ENCODE peak calls at places on chromosomes 12 and 14, in eight cellular contexts. One of them, this sample, is unnamed.

GRCh38 chr12:94174576-94174975 is 26.2 kb downstream of the PLXNC1 start:
- DNase-seq in prostate gland: no peak
- DNase-seq in K562: no peak
- DNase-seq in transverse colon: peak
- DNase-seq in upper lobe of left lung: peak
- DNase-seq in suprapubic skin: no peak
- DNase-seq in GM12891: no peak
- DNase-seq in HCT116: no peak
- DNase-seq in this sample: no peak

GRCh38 chr14:67738740-67739504 is 37.2 kb downstream of the RDH12 start:
- DNase-seq in prostate gland: no peak
- DNase-seq in GM12891: no peak
- DNase-seq in K562: peak
- DNase-seq in transverse colon: peak
- DNase-seq in upper lobe of left lung: peak
- DNase-seq in HCT116: peak
- DNase-seq in suprapubic skin: peak
- DNase-seq in this sample: no peak

GRCh38 chr12:52820521-52820920 is 6.6 kb upstream of the KRT4 start:
- DNase-seq in prostate gland: no peak
- DNase-seq in transverse colon: no peak
- DNase-seq in GM12891: no peak
- DNase-seq in K562: no peak
- DNase-seq in suprapubic skin: no peak
- DNase-seq in HCT116: no peak
- DNase-seq in upper lobe of left lung: no peak
- DNase-seq in this sample: no peak

GRCh38 chr12:46473634-46474201 is 101.1 kb upstream of the SLC38A2 start:
- DNase-seq in prostate gland: peak
- DNase-seq in K562: no peak
- DNase-seq in upper lobe of left lung: peak
- DNase-seq in transverse colon: peak
- DNase-seq in suprapubic skin: no peak
- DNase-seq in GM12891: no peak
- DNase-seq in HCT116: peak
- DNase-seq in this sample: no peak

GRCh38 chr12:123085730-123086487 is 65.0 kb downstream of the PITPNM2 start:
- DNase-seq in suprapubic skin: no peak
- DNase-seq in HCT116: peak
- DNase-seq in upper lobe of left lung: peak
- DNase-seq in transverse colon: peak
- DNase-seq in K562: no peak
- DNase-seq in prostate gland: no peak
- DNase-seq in GM12891: no peak
- DNase-seq in this sample: no peak

GRCh38 chr14:104780513-104781030 is 15.0 kb downstream of the AKT1 start:
- DNase-seq in prostate gland: no peak
- DNase-seq in K562: no peak
- DNase-seq in HCT116: no peak
- DNase-seq in suprapubic skin: no peak
- DNase-seq in GM12891: no peak
- DNase-seq in transverse colon: no peak
- DNase-seq in upper lobe of left lung: no peak
- DNase-seq in this sample: no peak

GRCh38 chr14:105527381-105528196 is 1.2 kb downstream of the TMEM121 start:
- DNase-seq in HCT116: no peak
- DNase-seq in upper lobe of left lung: no peak
- DNase-seq in K562: no peak
- DNase-seq in transverse colon: no peak
- DNase-seq in prostate gland: no peak
- DNase-seq in suprapubic skin: no peak
- DNase-seq in GM12891: peak
- DNase-seq in this sample: no peak

GRCh38 chr12:78457951-78458350 is 406.6 kb upstream of the SYT1 start:
- DNase-seq in GM12891: peak
- DNase-seq in upper lobe of left lung: no peak
- DNase-seq in suprapubic skin: no peak
- DNase-seq in K562: no peak
- DNase-seq in prostate gland: no peak
- DNase-seq in transverse colon: no peak
- DNase-seq in HCT116: no peak
- DNase-seq in this sample: no peak

GRCh38 chr14:34052658-34053014 is 101.8 kb upstream of the EGLN3 start:
- DNase-seq in GM12891: no peak
- DNase-seq in upper lobe of left lung: no peak
- DNase-seq in prostate gland: no peak
- DNase-seq in HCT116: peak
- DNase-seq in suprapubic skin: no peak
- DNase-seq in transverse colon: no peak
- DNase-seq in K562: no peak
- DNase-seq in this sample: no peak

GRCh38 chr12:106003297-106003696 is 135.5 kb downstream of the NUAK1 start:
- DNase-seq in upper lobe of left lung: no peak
- DNase-seq in suprapubic skin: no peak
- DNase-seq in prostate gland: no peak
- DNase-seq in GM12891: no peak
- DNase-seq in HCT116: no peak
- DNase-seq in transverse colon: no peak
- DNase-seq in K562: no peak
- DNase-seq in this sample: no peak
- TF ChIP-seq POLR2A in upper lobe of left lung: no peak
- TF ChIP-seq POLR2A in suprapubic skin: no peak
- TF ChIP-seq POLR2A in prostate gland: no peak
- TF ChIP-seq POLR2A in GM12891: no peak
- TF ChIP-seq POLR2A in HCT116: no peak
- TF ChIP-seq POLR2A in transverse colon: no peak
- TF ChIP-seq POLR2A in K562: no peak
- TF ChIP-seq POLR2A in this sample: no peak

GRCh38 chr12:43009307-43009706 is 419.8 kb upstream of the PRICKLE1 start:
- DNase-seq in suprapubic skin: no peak
- DNase-seq in upper lobe of left lung: no peak
- DNase-seq in prostate gland: no peak
- DNase-seq in GM12891: no peak
- DNase-seq in HCT116: no peak
- DNase-seq in K562: no peak
- DNase-seq in transverse colon: no peak
- DNase-seq in this sample: no peak
- TF ChIP-seq POLR2AphosphoS5 in suprapubic skin: no peak
- TF ChIP-seq POLR2AphosphoS5 in upper lobe of left lung: no peak
- TF ChIP-seq POLR2AphosphoS5 in prostate gland: no peak
- TF ChIP-seq POLR2AphosphoS5 in GM12891: no peak
- TF ChIP-seq POLR2AphosphoS5 in HCT116: no peak
- TF ChIP-seq POLR2AphosphoS5 in K562: no peak
- TF ChIP-seq POLR2AphosphoS5 in transverse colon: no peak
- TF ChIP-seq POLR2AphosphoS5 in this sample: no peak

GRCh38 chr12:29167410-29167809 is 18.3 kb downstream of the FAR2 start:
- DNase-seq in suprapubic skin: no peak
- DNase-seq in K562: no peak
- DNase-seq in GM12891: no peak
- DNase-seq in HCT116: no peak
- DNase-seq in upper lobe of left lung: no peak
- DNase-seq in transverse colon: no peak
- DNase-seq in prostate gland: no peak
- DNase-seq in this sample: no peak
- TF ChIP-seq POLR2A in suprapubic skin: no peak
- TF ChIP-seq POLR2A in K562: no peak
- TF ChIP-seq POLR2A in GM12891: no peak
- TF ChIP-seq POLR2A in HCT116: no peak
- TF ChIP-seq POLR2A in upper lobe of left lung: no peak
- TF ChIP-seq POLR2A in transverse colon: no peak
- TF ChIP-seq POLR2A in prostate gland: no peak
- TF ChIP-seq POLR2A in this sample: no peak

DNA sequence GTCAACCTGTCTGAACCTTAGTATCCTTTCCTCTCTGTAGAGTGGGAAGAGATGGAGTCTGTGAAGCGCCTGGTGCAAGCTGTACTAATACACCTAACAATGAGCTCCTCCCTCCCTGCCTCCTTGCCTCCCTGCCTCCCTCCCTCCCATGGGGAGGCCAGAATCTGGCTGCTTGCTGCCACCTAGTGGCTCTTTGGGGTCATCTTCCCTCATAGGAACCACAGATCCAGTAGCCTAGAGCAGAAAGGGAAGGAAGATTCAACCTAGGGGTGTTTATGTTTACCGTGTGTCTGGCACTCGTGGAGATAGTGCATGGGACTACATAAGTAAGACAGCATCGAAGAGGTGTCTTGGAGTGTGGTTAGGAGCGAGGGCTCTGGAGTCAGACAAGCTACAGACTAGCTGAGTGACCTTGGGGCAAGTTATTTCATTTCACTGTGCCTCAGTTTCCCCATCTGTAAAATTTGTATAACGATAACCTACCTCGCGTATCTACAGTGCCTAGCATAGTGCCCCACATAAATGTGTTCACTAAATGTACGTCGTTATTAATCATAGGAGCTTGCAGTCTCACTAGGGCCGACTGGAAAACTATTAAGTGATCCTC is 35.5 kb upstream of the TSPAN9 start:
- DNase-seq in transverse colon: peak
- DNase-seq in HCT116: peak
- DNase-seq in GM12891: peak
- DNase-seq in prostate gland: peak
- DNase-seq in upper lobe of left lung: peak
- DNase-seq in K562: peak
- DNase-seq in suprapubic skin: no peak
- DNase-seq in this sample: peak
- TF ChIP-seq POLR2AphosphoS5 in transverse colon: no peak
- TF ChIP-seq POLR2AphosphoS5 in HCT116: no peak
- TF ChIP-seq POLR2AphosphoS5 in GM12891: no peak
- TF ChIP-seq POLR2AphosphoS5 in prostate gland: no peak
- TF ChIP-seq POLR2AphosphoS5 in upper lobe of left lung: no peak
- TF ChIP-seq POLR2AphosphoS5 in K562: no peak
- TF ChIP-seq POLR2AphosphoS5 in suprapubic skin: no peak
- TF ChIP-seq POLR2AphosphoS5 in this sample: no peak

GRCh38 chr12:12506541-12506940 is 56.1 kb downstream of the DUSP16 start:
- DNase-seq in K562: no peak
- DNase-seq in HCT116: no peak
- DNase-seq in GM12891: no peak
- DNase-seq in upper lobe of left lung: no peak
- DNase-seq in transverse colon: no peak
- DNase-seq in suprapubic skin: no peak
- DNase-seq in prostate gland: no peak
- DNase-seq in this sample: no peak

GRCh38 chr12:12503384-12504078 is 59.1 kb downstream of the DUSP16 start:
- DNase-seq in prostate gland: no peak
- DNase-seq in HCT116: no peak
- DNase-seq in suprapubic skin: no peak
- DNase-seq in upper lobe of left lung: no peak
- DNase-seq in GM12891: no peak
- DNase-seq in K562: no peak
- DNase-seq in transverse colon: no peak
- DNase-seq in this sample: no peak

GRCh38 chr12:12507121-12507520 is 55.5 kb downstream of the DUSP16 start:
- DNase-seq in K562: no peak
- DNase-seq in HCT116: no peak
- DNase-seq in transverse colon: no peak
- DNase-seq in upper lobe of left lung: no peak
- DNase-seq in GM12891: no peak
- DNase-seq in suprapubic skin: no peak
- DNase-seq in prostate gland: no peak
- DNase-seq in this sample: no peak

GRCh38 chr12:12508612-12509011 is 54.1 kb downstream of the DUSP16 start:
- DNase-seq in prostate gland: no peak
- DNase-seq in GM12891: no peak
- DNase-seq in suprapubic skin: no peak
- DNase-seq in HCT116: no peak
- DNase-seq in transverse colon: no peak
- DNase-seq in K562: no peak
- DNase-seq in upper lobe of left lung: no peak
- DNase-seq in this sample: no peak

DNA sequence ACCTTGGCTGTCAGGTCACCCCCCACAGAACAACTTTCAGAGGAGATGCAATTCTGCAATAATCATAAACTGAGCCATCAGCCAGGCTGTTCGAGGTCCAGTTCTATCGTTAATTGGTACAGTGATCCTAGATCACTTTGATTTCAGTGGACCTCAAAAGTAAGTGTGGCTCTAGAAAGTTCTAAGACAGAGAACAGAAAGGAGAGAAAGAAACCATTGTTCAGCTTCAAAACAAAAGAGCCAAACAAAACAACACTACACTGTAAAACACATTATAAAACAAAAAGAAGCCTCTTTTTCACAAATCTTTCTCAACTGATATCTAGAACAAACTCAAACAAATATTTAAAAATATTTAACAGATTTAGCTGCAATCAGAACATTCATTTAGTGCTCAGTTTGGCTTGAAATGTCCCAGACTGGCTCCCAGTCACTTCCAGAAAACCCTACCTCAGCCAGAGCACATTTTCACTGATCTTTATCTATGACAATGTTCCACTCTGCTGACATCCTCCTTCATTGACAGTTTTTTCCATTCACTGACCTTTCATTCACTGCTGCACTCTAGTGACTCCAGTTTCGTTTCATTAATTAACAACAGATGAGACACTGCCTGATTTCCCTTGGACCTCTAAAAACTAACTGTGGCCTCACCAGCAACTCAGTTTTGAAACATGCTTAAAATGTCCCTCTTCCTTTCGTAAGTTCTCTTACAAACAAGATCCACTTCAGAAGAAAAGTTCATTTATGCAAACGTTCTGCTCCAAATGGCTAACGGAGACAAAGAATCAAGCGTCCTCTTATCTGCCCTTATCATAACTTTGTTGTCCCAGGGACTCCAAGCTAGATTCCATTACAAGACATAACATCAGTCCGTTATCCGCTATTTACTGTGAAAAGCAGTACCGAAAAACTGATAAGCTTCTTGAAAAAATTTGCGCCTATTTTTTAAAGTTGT is 56.8 kb downstream of the DUSP16 start:
- DNase-seq in prostate gland: no peak
- DNase-seq in suprapubic skin: no peak
- DNase-seq in transverse colon: no peak
- DNase-seq in HCT116: no peak
- DNase-seq in K562: peak
- DNase-seq in upper lobe of left lung: no peak
- DNase-seq in GM12891: peak
- DNase-seq in this sample: peak
- TF ChIP-seq POLR2A in prostate gland: no peak
- TF ChIP-seq POLR2A in suprapubic skin: no peak
- TF ChIP-seq POLR2A in transverse colon: no peak
- TF ChIP-seq POLR2A in HCT116: no peak
- TF ChIP-seq POLR2A in K562: no peak
- TF ChIP-seq POLR2A in upper lobe of left lung: no peak
- TF ChIP-seq POLR2A in GM12891: peak
- TF ChIP-seq POLR2A in this sample: no peak

DNA sequence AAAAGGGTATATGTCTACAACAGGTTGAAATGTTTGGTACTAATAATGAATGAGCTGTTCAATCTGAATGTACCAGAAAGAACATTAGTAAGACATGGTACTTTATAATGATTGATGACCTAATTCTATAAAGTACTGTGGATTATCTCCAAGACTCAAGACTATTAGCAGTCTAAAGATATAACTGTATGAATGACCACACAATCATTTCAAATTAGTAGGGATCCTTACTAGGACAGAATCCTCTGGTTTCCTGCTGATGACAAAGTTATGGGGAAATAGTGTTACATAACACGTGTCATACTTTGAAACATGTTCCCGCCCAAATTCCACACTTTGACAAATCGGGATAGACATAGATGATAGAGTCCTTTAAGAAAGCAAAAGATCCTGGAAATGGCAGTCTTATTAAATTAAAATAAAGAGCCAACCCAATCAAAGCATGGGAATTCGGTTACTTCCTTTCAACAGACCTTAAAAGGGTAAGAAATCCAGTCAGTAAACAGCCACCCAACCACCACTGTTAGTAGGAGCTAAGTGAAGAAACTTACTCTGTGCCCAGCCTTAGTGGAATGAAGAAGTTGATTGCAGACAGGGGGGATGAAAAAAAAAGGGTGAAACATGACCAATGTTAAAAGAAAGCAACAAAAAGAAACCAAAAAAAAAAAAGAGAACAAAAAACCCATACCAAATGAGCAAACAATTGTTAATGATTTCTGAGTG is 2.8 kb downstream of the VPS29 start:
- DNase-seq in GM12891: no peak
- DNase-seq in transverse colon: no peak
- DNase-seq in K562: no peak
- DNase-seq in prostate gland: no peak
- DNase-seq in upper lobe of left lung: no peak
- DNase-seq in HCT116: no peak
- DNase-seq in suprapubic skin: no peak
- DNase-seq in this sample: no peak
- TF ChIP-seq POLR2AphosphoS5 in GM12891: no peak
- TF ChIP-seq POLR2AphosphoS5 in transverse colon: no peak
- TF ChIP-seq POLR2AphosphoS5 in K562: no peak
- TF ChIP-seq POLR2AphosphoS5 in prostate gland: no peak
- TF ChIP-seq POLR2AphosphoS5 in upper lobe of left lung: no peak
- TF ChIP-seq POLR2AphosphoS5 in HCT116: no peak
- TF ChIP-seq POLR2AphosphoS5 in suprapubic skin: no peak
- TF ChIP-seq POLR2AphosphoS5 in this sample: no peak

This sample was measured in GM12892.